ENCODE peak calls at places on chromosomes 4 and X, in nine cellular contexts. U is RWPE2, Z is endodermal cell, X is heart right ventricle, O is lung, F is cardiac fibroblast, K is endothelial cell of umbilical vein, Y is body of pancreas, C is fibroblast of mammary gland. Q is an unnamed sample.

GRCh38 chrX:2370436-2370835 is 130.3 kb downstream of the DHRSX start:
- DNase-seq in F (no peak), C (no peak), K (no peak), X (no peak), O (no peak), Y (no peak), Z (no peak), U (no peak), Q (peak)

GRCh38 chr4:81351653-81352455 is 119.9 kb downstream of the RASGEF1B start:
- DNase-seq in K (peak), O (peak), X (peak), U (no peak), Y (peak), C (peak), F (peak), Z (peak), Q (peak)

GRCh38 chrX:7283741-7284140 is 135.8 kb upstream of the PUDP start:
- DNase-seq in Z (no peak), C (no peak), X (no peak), U (no peak), O (no peak), K (no peak), F (no peak), Y (no peak), Q (no peak)

GRCh38 chrX:8273451-8273894 is 102.4 kb upstream of the VCX2 start:
- DNase-seq in K (peak), X (no peak), Y (no peak), C (no peak), Z (no peak), U (no peak), O (no peak), F (no peak), Q (peak)

GRCh38 chr4:23923141-23923540 is 33.3 kb upstream of the PPARGC1A start:
- DNase-seq in X (no peak), U (no peak), O (no peak), K (no peak), Z (no peak), C (no peak), F (no peak), Y (no peak), Q (no peak)

GRCh38 chr4:25320374-25321172 is 8.0 kb downstream of the ZCCHC4 start:
- DNase-seq in Z (no peak), C (peak), X (no peak), F (peak), O (no peak), Y (no peak), K (no peak), U (no peak), Q (peak)

GRCh38 chr4:570754-571153 is 5.3 kb downstream of the TMEM271 start:
- DNase-seq in Z (no peak), U (no peak), X (no peak), K (no peak), O (no peak), F (no peak), C (no peak), Y (no peak), Q (no peak)

GRCh38 chr4:186109245-186109644 is 4.7 kb downstream of the FAM149A start:
- DNase-seq in K (no peak), Z (no peak), Y (no peak), U (no peak), O (no peak), F (no peak), C (no peak), X (no peak), Q (no peak)

GRCh38 chr4:3255611-3256186 is 6.7 kb downstream of the MSANTD1 start:
- DNase-seq in K (no peak), C (no peak), F (no peak), U (peak), X (no peak), Y (no peak), O (no peak), Z (peak), Q (no peak)

GRCh38 chrX:136694491-136695087 is 46.6 kb downstream of the CD40LG start:
- DNase-seq in F (peak), C (peak), Z (peak), O (no peak), K (peak), Y (no peak), U (no peak), X (no peak), Q (peak)

GRCh38 chr4:600850-601515 is 24.4 kb upstream of the PDE6B start:
- DNase-seq in Z (no peak), U (no peak), O (no peak), X (no peak), C (peak), Y (no peak), F (no peak), K (no peak), Q (no peak)

GRCh38 chr4:135418353-135418752 is 1216.8 kb upstream of the PABPC4L start:
- DNase-seq in O (no peak), F (peak), U (no peak), X (no peak), Z (peak), Y (no peak), K (no peak), C (no peak), Q (no peak)

GRCh38 chr4:1375761-1376322 is 28.8 kb downstream of the UVSSA start:
- DNase-seq in Y (no peak), X (no peak), U (peak), F (no peak), Z (peak), C (no peak), K (no peak), O (no peak), Q (no peak)

GRCh38 chr4:124278477-124278876 is 434.1 kb downstream of the ANKRD50 start:
- DNase-seq in O (no peak), C (no peak), F (peak), Z (no peak), Y (no peak), U (no peak), K (no peak), X (no peak), Q (peak)

DNA sequence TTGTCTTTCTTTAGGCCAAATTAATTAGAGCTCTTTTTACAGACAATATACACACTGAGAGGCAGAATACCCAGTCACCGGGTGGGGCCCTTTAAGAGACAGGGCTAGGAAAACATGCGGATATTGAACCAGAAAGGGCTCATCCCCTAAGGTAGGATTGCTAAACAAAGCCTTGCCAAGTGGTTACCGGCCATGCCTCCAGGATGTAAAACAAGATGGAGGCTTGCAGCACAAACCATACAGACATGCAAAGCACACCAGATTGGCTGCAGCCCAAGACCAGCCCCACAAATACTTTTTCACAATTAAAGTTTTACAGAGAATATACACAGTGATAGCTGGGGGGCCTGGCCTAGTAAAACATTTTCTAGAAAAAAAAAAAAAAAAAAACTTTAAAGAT is 210.0 kb downstream of the KLHL4 start:
- DNase-seq in Y (no peak), X (no peak), O (no peak), Z (no peak), C (no peak), F (no peak), U (no peak), K (no peak), Q (no peak)
- TF ChIP-seq CTCF in Y (no peak), X (no peak), O (no peak), Z (no peak), C (no peak), F (no peak), U (no peak), K (no peak), Q (no peak)

GRCh38 chr4:6245246-6246169 is 24.1 kb upstream of the WFS1 start:
- DNase-seq in X (no peak), K (no peak), Y (peak), O (no peak), U (no peak), C (no peak), Z (peak), F (peak), Q (no peak)
- TF ChIP-seq CTCF in X (no peak), K (no peak), Y (no peak), O (no peak), U (no peak), C (no peak), Z (no peak), F (no peak), Q (no peak)

GRCh38 chrX:115679460-115679859 is 118.5 kb downstream of the PLS3 start:
- DNase-seq in Y (no peak), X (no peak), K (peak), C (peak), O (no peak), F (peak), U (no peak), Z (no peak), Q (peak)
- TF ChIP-seq CTCF in Y (peak), X (peak), K (peak), C (peak), O (no peak), F (peak), U (peak), Z (peak), Q (peak)

GRCh38 chr4:101806914-101807313 is 16.4 kb downstream of the BANK1 start:
- DNase-seq in K (no peak), O (no peak), Z (no peak), U (no peak), Y (no peak), C (peak), X (no peak), F (peak), Q (no peak)
- TF ChIP-seq CTCF in K (no peak), O (no peak), Z (no peak), U (no peak), Y (no peak), C (no peak), X (no peak), F (no peak), Q (no peak)